ENCODE peak calls at places on chromosomes 2 and 18, in four cellular contexts. B, Z, F and S are unnamed samples.
A peak's percentile ranks its signal among the peaks of the same experiment; 100 is the strongest.

GRCh38 chr2:19900536-19901200 is 1.1 kb downstream of the TTC32 start:
- DNase-seq in B (no peak), Z (no peak), F (no peak), S (no peak)

GRCh38 chr2:26033769-26034596 is at the start of gene RAB10:
- DNase-seq in B (peak; percentile 99), Z (peak; percentile 98), F (peak; percentile 97), S (peak; percentile 98)

GRCh38 chr2:169734172-169734847 is 678 bp downstream of the KLHL23 start:
- DNase-seq in B (peak; percentile 55), Z (no peak), F (no peak), S (peak; percentile 29)

GRCh38 chr18:3689091-3689490 is 239.1 kb downstream of the TGIF1 start:
- DNase-seq in B (no peak), Z (no peak), F (no peak), S (no peak)

GRCh38 chr2:119480718-119481142 is 43.6 kb downstream of the SCTR start:
- DNase-seq in B (no peak), Z (no peak), F (no peak), S (no peak)

GRCh38 chr2:97707428-97708380 is 5.7 kb upstream of the ZAP70 start:
- DNase-seq in B (no peak), Z (no peak), F (no peak), S (no peak)

GRCh38 chr2:75896779-75897366 is 186.2 kb upstream of the GCFC2 start:
- DNase-seq in B (peak; percentile 45), Z (no peak), F (peak; percentile 37), S (peak; percentile 58)

GRCh38 chr2:201151127-201152074 is 31.5 kb upstream of the CASP10 start:
- DNase-seq in B (no peak), Z (no peak), F (no peak), S (no peak)